ENCODE peak calls at places on chromosomes 1 and 21, in five cellular contexts. T is SK-N-SH, Z is fibroblast of lung, K is GM23248, S is PC-3. Q is an unnamed sample.

GRCh38 chr21:39317134-39318090 is 4.0 kb upstream of the BRWD1 start:
- DNase-seq in K (no peak), Z (no peak), T (peak), S (peak), Q (no peak)

GRCh38 chr21:20999567-21000169 is 1.5 kb downstream of the NCAM2 start:
- DNase-seq in K (peak), S (peak), T (peak), Z (peak), Q (peak)

GRCh38 chr1:162878000-162878596 is 17.1 kb upstream of the CCDC190 start:
- DNase-seq in T (peak), K (peak), Z (peak), S (peak), Q (peak)

GRCh38 chr1:172431721-172432192 is 11.3 kb downstream of the C1orf105 start:
- DNase-seq in T (no peak), Z (no peak), K (no peak), S (peak), Q (peak)

GRCh38 chr1:116874622-116875277 is 35.0 kb upstream of the PTGFRN start:
- DNase-seq in Z (peak), S (no peak), T (no peak), K (peak), Q (peak)

GRCh38 chr1:150621497-150622113 is 7.8 kb downstream of the ENSA start:
- DNase-seq in K (peak), T (peak), S (peak), Z (peak), Q (peak)

GRCh38 chr1:234841710-234842231 is 231.8 kb upstream of the IRF2BP2 start:
- DNase-seq in K (peak), S (no peak), T (no peak), Z (no peak), Q (no peak)

GRCh38 chr1:32393832-32394140 is 455 bp downstream of the BSDC1 start:
- DNase-seq in S (peak), T (no peak), K (peak), Z (no peak), Q (no peak)

GRCh38 chr1:172893146-172893841 is 157.4 kb downstream of the TNFSF18 start:
- DNase-seq in T (no peak), K (no peak), Z (peak), S (peak), Q (no peak)

GRCh38 chr1:155175281-155175926 is 1.8 kb downstream of the TRIM46 start:
- DNase-seq in Z (no peak), K (no peak), T (no peak), S (no peak), Q (no peak)

GRCh38 chr1:234721476-234722266 is 111.7 kb upstream of the IRF2BP2 start:
- DNase-seq in S (no peak), Z (peak), T (no peak), K (peak), Q (peak)

GRCh38 chr1:44650159-44650831 is 24.0 kb downstream of the TMEM53 start:
- DNase-seq in S (no peak), T (peak), Z (no peak), K (no peak), Q (no peak)

GRCh38 chr1:197467881-197468280 is 199.8 kb downstream of the CRB1 start:
- DNase-seq in K (peak), T (no peak), Z (peak), S (no peak), Q (no peak)

GRCh38 chr1:64550505-64550904 is 80.6 kb downstream of the CACHD1 start:
- DNase-seq in Z (no peak), K (no peak), S (no peak), T (no peak), Q (no peak)

GRCh38 chr1:15156807-15157380 is 3.3 kb downstream of the TMEM51 start:
- DNase-seq in T (no peak), S (no peak), Z (no peak), K (no peak), Q (no peak)

GRCh38 chr21:33760641-33761103 is 118.4 kb downstream of the ITSN1 start:
- DNase-seq in T (no peak), S (no peak), Z (peak), K (peak), Q (no peak)

GRCh38 chr1:97158704-97159103 is 437.1 kb downstream of the PTBP2 start:
- DNase-seq in K (no peak), T (peak), Z (no peak), S (no peak), Q (no peak)

GRCh38 chr1:9420835-9421532 is 118.3 kb upstream of the SLC25A33 start:
- DNase-seq in S (no peak), K (no peak), T (no peak), Z (no peak), Q (no peak)
- H3K9ac ChIP-seq in S (no peak), K (no peak), T (no peak), Z (no peak), Q (no peak)

GRCh38 chr1:20361401-20361800 is 70.7 kb downstream of the VWA5B1 start:
- DNase-seq in K (peak), Z (peak), T (no peak), S (no peak), Q (no peak)
- H3K9ac ChIP-seq in K (no peak), Z (no peak), T (no peak), S (no peak), Q (no peak)

GRCh38 chr1:89065077-89065868 is at the start of gene GBP1:
- DNase-seq in K (peak), Z (peak), T (no peak), S (peak), Q (peak)
- H3K9ac ChIP-seq in K (peak), Z (peak), T (peak), S (no peak), Q (peak)

DNA sequence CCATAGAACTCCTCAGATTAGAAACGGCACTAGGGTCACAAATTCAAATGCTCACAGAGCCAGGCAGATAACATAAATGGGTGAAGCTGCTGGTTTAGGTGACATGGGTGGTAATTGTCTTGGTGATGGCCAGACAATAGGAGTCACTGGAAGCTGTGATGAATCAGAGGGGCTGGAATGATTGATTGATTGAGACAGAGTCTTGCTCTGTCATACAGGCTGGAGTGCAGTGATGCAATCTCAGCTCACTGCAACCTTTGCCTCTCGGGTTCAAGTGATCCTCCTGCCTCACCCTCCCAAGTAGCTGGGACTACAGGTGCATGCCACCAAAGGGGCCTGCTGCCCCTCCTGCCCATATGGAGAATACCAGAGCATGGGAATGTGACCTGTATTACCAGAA is 63.0 kb downstream of the HIVEP3 start:
- DNase-seq in T (no peak), S (peak), Z (no peak), K (no peak), Q (no peak)
- H3K9ac ChIP-seq in T (no peak), S (no peak), Z (no peak), K (no peak), Q (no peak)

DNA sequence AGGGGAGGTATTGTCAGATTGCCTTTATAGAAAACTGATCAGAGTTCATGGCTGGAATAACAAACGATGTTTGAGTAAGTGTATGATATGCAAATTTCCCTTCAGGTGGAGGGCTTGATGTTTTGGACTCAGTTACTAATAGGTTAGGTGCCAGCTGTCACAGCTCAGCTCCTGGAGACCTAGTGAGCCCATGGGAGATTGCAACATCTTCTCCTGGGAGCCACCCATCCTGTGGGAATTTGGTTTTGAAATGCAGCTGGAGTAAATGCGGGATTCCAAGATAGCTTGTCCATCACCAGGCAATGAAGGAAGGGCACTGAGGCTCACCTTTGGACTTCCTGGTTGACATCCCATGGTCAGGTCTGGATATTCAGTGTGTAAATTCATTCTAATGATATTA is 211.4 kb upstream of the NRIP1 start:
- DNase-seq in S (no peak), K (no peak), Z (no peak), T (no peak), Q (no peak)
- H3K9ac ChIP-seq in S (no peak), K (no peak), Z (no peak), T (no peak), Q (no peak)

GRCh38 chr1:212607924-212608208 is 695 bp upstream of the ATF3 start:
- DNase-seq in S (no peak), Z (no peak), K (peak), T (no peak), Q (no peak)
- H3K9ac ChIP-seq in S (peak), Z (peak), K (peak), T (peak), Q (peak)

Q was measured in HepG2.